ENCODE peak calls at places on chromosomes 2 and 18, in eight cellular contexts. X is neural progenitor cell, T is left lung, Y is lung, P is left ventricle myocardium inferior, C is upper lobe of left lung, K is hepatocyte, U is ascending aorta. A is an unnamed sample.

GRCh38 chr2:189783451-189783926 is 650 bp downstream of the ORMDL1 start:
- DNase-seq in C (no peak), U (no peak), Y (no peak), X (no peak), K (no peak), P (no peak), T (no peak), A (no peak)

GRCh38 chr18:55927831-55928230 is 339.8 kb upstream of the TCF4 start:
- DNase-seq in X (no peak), C (no peak), P (no peak), K (no peak), Y (no peak), U (no peak), T (no peak), A (peak; percentile 87)

GRCh38 chr2:224816816-224817215 is 100.7 kb upstream of the CCDC195 start:
- DNase-seq in U (no peak), P (no peak), K (peak; percentile 33), C (no peak), T (no peak), X (no peak), Y (no peak), A (peak; percentile 80)

GRCh38 chr2:48948400-48949110 is 193.0 kb upstream of the LHCGR start:
- DNase-seq in K (no peak), P (no peak), Y (no peak), T (no peak), C (no peak), U (no peak), X (no peak), A (no peak)

GRCh38 chr2:190407246-190407661 is 901 bp upstream of the MFSD6 start:
- DNase-seq in P (no peak), K (no peak), U (no peak), Y (no peak), X (peak; percentile 52), T (no peak), C (no peak), A (no peak)

GRCh38 chr2:126115975-126116374 is 540.0 kb upstream of the GYPC start:
- DNase-seq in C (no peak), P (no peak), K (no peak), U (no peak), T (no peak), X (peak; percentile 13), Y (no peak), A (no peak)

GRCh38 chr2:104872866-104873688 is 19.2 kb downstream of the POU3F3 start:
- DNase-seq in Y (peak; percentile 64), T (peak; percentile 83), P (peak; percentile 29), U (no peak), X (peak; percentile 89), C (peak; percentile 55), K (peak; percentile 83), A (no peak)

GRCh38 chr2:168515502-168515901 is 59.4 kb downstream of the CERS6 start:
- DNase-seq in X (no peak), P (no peak), U (no peak), Y (no peak), K (no peak), T (no peak), C (no peak), A (peak; percentile 83)

GRCh38 chr2:192735467-192735866 is 540.7 kb upstream of the TMEFF2 start:
- DNase-seq in K (no peak), Y (no peak), X (no peak), C (no peak), T (no peak), P (no peak), U (no peak), A (no peak)

GRCh38 chr2:27408601-27409320 is 630 bp downstream of the PPM1G start:
- DNase-seq in T (no peak), P (peak; percentile 22), Y (no peak), X (peak; percentile 77), K (no peak), C (peak; percentile 26), U (peak; percentile 64), A (no peak)

GRCh38 chr2:131121464-131121863 is 16.3 kb downstream of the PLEKHB2 start:
- DNase-seq in Y (no peak), T (no peak), P (no peak), C (no peak), U (no peak), X (no peak), K (no peak), A (no peak)

GRCh38 chr18:49697049-49697448 is 116.3 kb downstream of the ACAA2 start:
- DNase-seq in Y (no peak), T (no peak), K (no peak), C (no peak), P (no peak), U (no peak), X (no peak), A (no peak)

GRCh38 chr18:49699303-49699702 is 114.0 kb downstream of the ACAA2 start:
- DNase-seq in Y (no peak), C (no peak), X (no peak), T (no peak), K (no peak), U (no peak), P (no peak), A (no peak)

GRCh38 chr18:49694402-49694801 is 118.9 kb downstream of the ACAA2 start:
- DNase-seq in Y (no peak), T (no peak), C (no peak), X (no peak), P (no peak), U (no peak), K (no peak), A (no peak)

GRCh38 chr18:49698596-49699025 is 114.7 kb downstream of the ACAA2 start:
- DNase-seq in T (no peak), C (no peak), Y (no peak), X (no peak), U (no peak), P (no peak), K (no peak), A (no peak)

DNA sequence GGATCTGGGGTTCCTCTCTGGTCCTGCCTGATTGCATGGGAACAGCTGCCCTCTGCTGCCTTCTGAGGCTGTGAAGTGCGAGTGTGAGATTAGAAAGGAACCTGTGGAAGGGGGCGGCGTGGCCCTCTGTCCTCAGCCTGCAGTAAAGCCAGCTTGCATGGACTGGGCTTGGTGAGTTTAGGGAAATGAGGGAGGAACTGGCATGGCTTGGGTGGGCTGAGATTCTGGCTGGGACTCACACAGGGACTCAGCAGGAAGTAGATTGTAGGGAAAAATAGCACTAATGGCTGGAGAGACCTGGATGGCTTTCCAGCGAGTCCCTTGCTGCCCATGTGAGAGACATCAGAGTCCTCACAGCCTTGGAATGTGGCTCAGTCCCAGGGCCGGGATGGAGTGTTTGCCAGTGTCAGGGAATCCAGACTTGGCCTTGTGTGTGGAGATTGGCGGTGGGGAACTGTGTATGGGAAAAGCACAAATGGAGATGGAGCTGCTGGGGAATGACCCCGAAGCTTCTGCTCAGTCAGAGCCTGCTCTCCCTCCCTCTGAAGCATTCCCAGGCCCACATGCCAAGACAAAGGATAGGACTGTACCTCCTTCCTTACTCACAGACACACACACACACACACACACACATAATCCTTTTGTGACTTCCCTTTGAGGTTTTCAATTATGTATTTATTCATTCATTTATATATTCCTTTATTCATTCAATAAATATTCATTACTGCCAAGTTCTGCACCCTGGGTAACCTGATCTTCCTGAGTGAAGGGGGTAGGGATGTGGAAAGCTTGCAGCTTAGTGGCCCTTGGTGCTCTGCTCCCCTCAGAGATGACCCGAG is 115.4 kb downstream of the ACAA2 start:
- DNase-seq in U (no peak), Y (no peak), P (peak; percentile 27), K (no peak), T (no peak), X (peak; percentile 30), C (no peak), A (no peak)
- TF ChIP-seq CTCF in U (no peak), Y (no peak), P (peak; percentile 12), K (peak; percentile 24), T (no peak), X (no peak), C (no peak), A (no peak)

GRCh38 chr2:101614127-101614759 is 83.3 kb upstream of the MAP4K4 start:
- DNase-seq in K (no peak), X (no peak), C (no peak), Y (no peak), U (no peak), P (no peak), T (no peak), A (no peak)

GRCh38 chr2:101617786-101618185 is 79.7 kb upstream of the MAP4K4 start:
- DNase-seq in X (peak; percentile 26), C (no peak), Y (no peak), U (no peak), T (no peak), P (no peak), K (no peak), A (no peak)

GRCh38 chr2:101617188-101617587 is 80.3 kb upstream of the MAP4K4 start:
- DNase-seq in P (no peak), K (no peak), U (no peak), C (no peak), T (no peak), Y (no peak), X (no peak), A (peak; percentile 10)

GRCh38 chr2:101619191-101619591 is 78.3 kb upstream of the MAP4K4 start:
- DNase-seq in C (peak; percentile 62), T (no peak), X (no peak), P (no peak), U (no peak), K (no peak), Y (peak; percentile 49), A (no peak)

DNA sequence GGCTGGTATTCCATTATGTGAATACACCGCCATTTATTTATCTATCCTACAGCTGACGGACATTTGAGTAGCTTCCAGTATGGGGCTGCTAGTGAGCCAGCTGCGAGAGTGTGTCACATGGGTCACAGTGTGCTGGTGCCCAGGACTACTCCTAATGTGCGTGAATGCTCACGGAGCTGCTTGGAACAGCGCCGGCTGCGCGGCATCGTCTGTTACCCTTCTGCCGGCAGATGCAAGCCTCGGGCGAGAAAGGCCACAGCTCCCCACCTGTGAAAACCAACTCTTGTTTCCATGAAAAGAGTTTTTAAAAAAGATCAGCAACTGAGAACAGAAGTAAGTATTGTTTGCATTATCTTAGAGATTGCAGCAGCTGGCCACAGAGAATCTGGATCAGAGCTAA is 81.1 kb upstream of the MAP4K4 start:
- DNase-seq in K (no peak), T (no peak), C (no peak), P (peak; percentile 56), X (no peak), U (no peak), Y (no peak), A (no peak)
- H3K36me3 ChIP-seq in K (no peaks in the 10 kb centered on the region), T (no peaks in the 10 kb centered on the region), C (no peaks in the 10 kb centered on the region), P (no peaks in the 10 kb centered on the region), X (no peaks in the 10 kb centered on the region), U (no peaks in the 10 kb centered on the region), Y (no peaks in the 10 kb centered on the region), A (no peaks in the 10 kb centered on the region)

GRCh38 chr2:42975358-42975717 is 183.0 kb upstream of the HAAO start:
- DNase-seq in K (no peak), U (peak; percentile 63), T (no peak), Y (no peak), P (no peak), X (no peak), C (no peak), A (no peak)
- H3K4me3 ChIP-seq in K (no peak overlapping the region), U (peak overlapping the region; percentile 66), T (no peak overlapping the region), Y (no peak overlapping the region), P (peak overlapping the region; percentile 62), X (no peak overlapping the region), C (peak overlapping the region; percentile 38), A (peak overlapping the region; percentile 12)

DNA sequence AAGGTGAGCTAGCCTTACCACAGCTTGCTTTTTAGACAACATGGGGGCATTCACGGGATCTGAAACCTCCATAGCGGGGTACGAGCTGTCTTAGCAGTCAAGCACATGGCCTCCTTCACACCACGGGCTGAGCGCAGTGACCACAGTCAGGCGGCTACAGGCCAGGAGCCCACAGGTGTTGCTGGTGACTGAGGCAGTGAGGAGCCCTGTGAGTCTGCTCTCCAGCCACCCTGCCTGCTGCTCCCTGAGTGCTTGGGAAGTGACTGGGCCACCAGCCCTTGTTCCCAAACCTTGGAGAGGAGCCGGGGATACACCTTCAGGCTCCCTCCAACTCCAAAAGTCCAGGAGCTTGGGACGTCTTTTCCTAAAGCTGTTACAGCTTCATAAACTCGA is 418.1 kb upstream of the MYT1L start:
- DNase-seq in X (no peak), U (peak; percentile 52), T (peak; percentile 47), Y (no peak), K (no peak), P (no peak), C (no peak), A (no peak)
- TF ChIP-seq CTCF in X (no peak), U (no peak), T (no peak), Y (no peak), K (no peak), P (no peak), C (no peak), A (no peak)

A was measured in BJ.